ENCODE peak calls at places on chromosome 16, in eight cellular contexts. F is NCI-H524; L is activated gamma-delta T cell treated with anti-CD3 and anti-CD28 coated beads, Interleukin-2, amount 50 U/mL, for 16 hours; M is progenitor cell of endocrine pancreas; G is GM12865; S is stimulated activated CD4-positive, alpha-beta T cell treated with anti-CD3 and anti-CD28 coated beads, Interleukin-2, amount 100 ng/mL, for 24 hours; R is NCI-H510A; W is RWPE2. J is an unnamed sample.
A peak's percentile ranks its signal among the peaks of the same experiment; 100 is the strongest.

GRCh38 chr16:83116274-83116892 is 489.6 kb downstream of the CDH13 start:
- DNase-seq in F (no peak), L (no peak), M (no peak), G (no peak), S (no peak), R (no peak), W (no peak), J (no peak)

GRCh38 chr16:23026777-23027362 is 122.4 kb downstream of the USP31 start:
- DNase-seq in F (no peak), L (no peak), M (peak; percentile 56), G (peak; percentile 3), S (no peak), R (no peak), W (no peak), J (no peak)

GRCh38 chr16:19815418-19815817 is 69.2 kb downstream of the GPRC5B start:
- DNase-seq in F (no peak), L (no peak), M (no peak), G (no peak), S (no peak), R (no peak), W (no peak), J (no peak)

GRCh38 chr16:69182730-69183416 is 4.1 kb upstream of the SNTB2 start:
- DNase-seq in F (peak; percentile 72), L (no peak), M (no peak), G (no peak), S (no peak), R (peak; percentile 29), W (no peak), J (no peak)

GRCh38 chr16:20833081-20833480 is 26.8 kb downstream of the REXO5 start:
- DNase-seq in F (no peak), L (no peak), M (no peak), G (no peak), S (no peak), R (no peak), W (no peak), J (no peak)

GRCh38 chr16:16861546-16861945 is 482.6 kb downstream of the NPIPA7 start:
- DNase-seq in F (peak; percentile 79), L (peak; percentile 12), M (peak; percentile 32), G (peak; percentile 73), S (peak; percentile 52), R (peak; percentile 92), W (no peak), J (peak; percentile 23)

GRCh38 chr16:84294196-84295142 is at the start of gene WFDC1:
- DNase-seq in F (no peak), L (no peak), M (no peak), G (no peak), S (no peak), R (no peak), W (no peak), J (peak; percentile 42)

GRCh38 chr16:46973457-46974324 is at the start of gene DNAJA2:
- DNase-seq in F (peak; percentile 84), L (peak; percentile 88), M (peak; percentile 91), G (peak; percentile 93), S (peak; percentile 96), R (peak; percentile 77), W (peak; percentile 89), J (peak; percentile 92)

GRCh38 chr16:88343276-88343791 is 39.4 kb upstream of the ZNF469 start:
- DNase-seq in F (no peak), L (no peak), M (no peak), G (no peak), S (no peak), R (no peak), W (no peak), J (no peak)

GRCh38 chr16:13060932-13061331 is 159.5 kb downstream of the SHISA9 start:
- DNase-seq in F (no peak), L (no peak), M (no peak), G (no peak), S (no peak), R (no peak), W (no peak), J (no peak)

GRCh38 chr16:1859650-1860049 is 12.3 kb downstream of the MEIOB start:
- DNase-seq in F (no peak), L (no peak), M (no peak), G (no peak), S (no peak), R (no peak), W (no peak), J (no peak)

GRCh38 chr16:68351463-68351862 is 40.6 kb downstream of the PRMT7 start:
- DNase-seq in F (no peak), L (no peak), M (no peak), G (no peak), S (no peak), R (no peak), W (no peak), J (no peak)

GRCh38 chr16:86300746-86301480 is 209.4 kb upstream of the FOXF1 start:
- DNase-seq in F (no peak), L (no peak), M (no peak), G (no peak), S (no peak), R (no peak), W (peak; percentile 29), J (no peak)

GRCh38 chr16:839643-840408 is 39.3 kb upstream of the GNG13 start:
- DNase-seq in F (peak; percentile 16), L (no peak), M (no peak), G (no peak), S (no peak), R (no peak), W (peak; percentile 62), J (no peak)

GRCh38 chr16:65769055-65769465 is 597.4 kb upstream of the CDH5 start:
- DNase-seq in F (no peak), L (no peak), M (no peak), G (peak; percentile 17), S (no peak), R (no peak), W (no peak), J (no peak)

GRCh38 chr16:25691519-25692091 is at the start of gene HS3ST4:
- DNase-seq in F (no peak), L (no peak), M (peak; percentile 37), G (no peak), S (no peak), R (peak; percentile 72), W (no peak), J (peak; percentile 80)

GRCh38 chr16:15996432-15997109 is 47.2 kb downstream of the ABCC1 start:
- DNase-seq in F (peak; percentile 17), L (no peak), M (no peak), G (no peak), S (no peak), R (no peak), W (no peak), J (no peak)

J was measured in upper lobe of left lung.